ENCODE peak calls at places on chromosomes 7 and 10, in eight cellular contexts. A, M, F, Q, V, B, D and W are unnamed samples.

GRCh38 chr7:106346678-106347217 is 62.0 kb upstream of the NAMPT start:
- DNase-seq in D (no peak), A (no peak), Q (no peak), B (peak), F (peak), V (peak), M (no peak), W (peak)

GRCh38 chr7:30879139-30880089 is 32.2 kb upstream of the AQP1 start:
- DNase-seq in M (peak), Q (no peak), F (no peak), A (no peak), B (no peak), V (no peak), D (no peak), W (no peak)

GRCh38 chr10:97355571-97355975 is 21.0 kb upstream of the FRAT2 start:
- DNase-seq in F (no peak), Q (no peak), D (peak), V (peak), B (peak), A (peak), M (peak), W (no peak)

GRCh38 chr7:27066148-27066547 is 29.7 kb downstream of the HOXA1 start:
- DNase-seq in A (no peak), B (no peak), V (no peak), F (peak), M (no peak), D (no peak), Q (no peak), W (no peak)

GRCh38 chr7:33764752-33765451 is 140.4 kb upstream of the BMPER start:
- DNase-seq in Q (no peak), A (no peak), F (peak), V (no peak), B (peak), D (no peak), M (no peak), W (no peak)

GRCh38 chr10:7409045-7409731 is 1.6 kb downstream of the SFMBT2 start:
- DNase-seq in A (peak), F (no peak), Q (peak), B (peak), D (peak), V (peak), M (peak), W (no peak)

GRCh38 chr10:103367379-103367781 is 396 bp upstream of the TAF5 start:
- DNase-seq in Q (no peak), F (no peak), A (peak), M (no peak), B (peak), V (no peak), D (no peak), W (no peak)

GRCh38 chr7:41637051-41637450 is 65.8 kb downstream of the INHBA start:
- DNase-seq in F (no peak), M (no peak), B (no peak), V (no peak), A (no peak), Q (no peak), D (no peak), W (no peak)

GRCh38 chr7:16524332-16524731 is 2.3 kb upstream of the LRRC72 start:
- DNase-seq in Q (no peak), D (no peak), A (no peak), V (no peak), B (no peak), M (no peak), F (no peak), W (no peak)

GRCh38 chr10:123485577-123485976 is 180.6 kb upstream of the GPR26 start:
- DNase-seq in F (no peak), Q (no peak), D (no peak), A (no peak), M (no peak), B (no peak), V (no peak), W (no peak)

GRCh38 chr10:56359837-56360236 is 1.2 kb downstream of the ZWINT start:
- DNase-seq in M (no peak), A (no peak), V (no peak), B (no peak), F (no peak), D (no peak), Q (no peak), W (no peak)

GRCh38 chr7:30779574-30779973 is 8.4 kb downstream of the MINDY4 start:
- DNase-seq in Q (no peak), V (no peak), M (no peak), D (no peak), F (no peak), A (no peak), B (no peak), W (no peak)

GRCh38 chr7:14195896-14196295 is 206.4 kb upstream of the ETV1 start:
- DNase-seq in B (no peak), A (no peak), M (no peak), V (no peak), F (no peak), D (no peak), Q (no peak), W (no peak)

GRCh38 chr7:46210467-46210866 is 289.4 kb upstream of the IGFBP3 start:
- DNase-seq in M (no peak), V (no peak), Q (no peak), B (no peak), A (no peak), F (peak), D (no peak), W (no peak)

GRCh38 chr10:131964298-131964697 is 17.4 kb downstream of the BNIP3 start:
- DNase-seq in B (no peak), F (no peak), Q (no peak), M (no peak), V (no peak), D (no peak), A (no peak), W (no peak)

GRCh38 chr7:81367335-81367801 is 402.5 kb downstream of the HGF start:
- DNase-seq in B (peak), A (no peak), V (no peak), F (peak), M (no peak), Q (no peak), D (no peak), W (no peak)

GRCh38 chr7:7851991-7852390 is 116.6 kb upstream of the GLCCI1 start:
- DNase-seq in M (no peak), B (peak), A (no peak), F (no peak), V (no peak), Q (no peak), D (no peak), W (no peak)

GRCh38 chr10:30849636-30850035 is 182.0 kb downstream of the ZNF438 start:
- DNase-seq in F (no peak), Q (no peak), A (no peak), D (no peak), M (no peak), V (no peak), B (no peak), W (no peak)

GRCh38 chr10:119396008-119396708 is 146.4 kb downstream of the RGS10 start:
- DNase-seq in B (no peak), F (no peak), A (no peak), Q (no peak), M (no peak), V (peak), D (no peak), W (no peak)

GRCh38 chr7:34845666-34846361 is 187.8 kb downstream of the NPSR1 start:
- DNase-seq in D (no peak), M (peak), V (no peak), F (no peak), A (no peak), Q (no peak), B (no peak), W (peak)

GRCh38 chr10:79378647-79379511 is 31.6 kb downstream of the PPIF start:
- DNase-seq in F (no peak), M (no peak), V (no peak), B (no peak), D (peak), A (peak), Q (no peak), W (no peak)

GRCh38 chr10:89563861-89564478 is 28.6 kb upstream of the SLC16A12 start:
- DNase-seq in B (peak), V (peak), F (peak), A (peak), Q (no peak), M (peak), D (no peak), W (peak)

GRCh38 chr10:61476529-61476928 is 23.3 kb upstream of the TMEM26 start:
- DNase-seq in Q (no peak), D (no peak), V (no peak), M (no peak), F (no peak), A (no peak), B (no peak), W (no peak)

GRCh38 chr10:61480226-61480625 is 27.0 kb upstream of the TMEM26 start:
- DNase-seq in F (no peak), D (no peak), B (no peak), A (no peak), M (no peak), Q (no peak), V (no peak), W (no peak)

GRCh38 chr10:61481597-61481996 is 28.4 kb upstream of the TMEM26 start:
- DNase-seq in D (no peak), Q (no peak), F (no peak), V (no peak), A (no peak), B (no peak), M (peak), W (no peak)

GRCh38 chr10:61477469-61477868 is 24.3 kb upstream of the TMEM26 start:
- DNase-seq in Q (no peak), M (no peak), B (no peak), V (no peak), D (no peak), A (no peak), F (no peak), W (no peak)

GRCh38 chr10:61478621-61479312 is 25.6 kb upstream of the TMEM26 start:
- DNase-seq in V (no peak), A (no peak), M (peak), D (no peak), Q (no peak), F (no peak), B (no peak), W (no peak)
- TF ChIP-seq CTCF in V (no peak), A (no peak), M (peak), D (no peak), Q (no peak), F (peak), B (no peak), W (no peak)

DNA sequence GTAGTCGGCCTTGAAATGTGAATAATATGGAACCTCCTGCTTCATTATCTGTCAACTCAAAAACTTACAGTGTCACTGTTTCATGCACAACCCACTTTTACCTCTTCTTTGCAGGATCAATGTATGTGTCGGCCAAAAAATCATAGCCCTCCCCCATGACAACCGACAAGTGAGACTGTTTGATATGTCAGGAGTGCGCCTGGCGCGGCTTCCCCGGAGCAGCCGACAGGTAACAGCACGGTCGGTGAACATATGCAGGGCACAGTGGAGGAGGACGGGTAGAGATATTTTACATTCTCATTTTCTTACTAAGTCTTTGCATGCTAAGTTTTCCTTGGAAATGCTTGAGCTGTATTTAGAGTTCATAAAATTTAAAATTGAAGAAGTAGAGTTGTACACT is 68.6 kb downstream of the WDR37 start:
- DNase-seq in V (no peak), B (no peak), F (no peak), Q (peak), D (no peak), A (peak), M (no peak), W (no peak)
- TF ChIP-seq CTCF in V (no peak), B (no peak), F (no peak), Q (no peak), D (no peak), A (no peak), M (no peak), W (no peak)

GRCh38 chr10:130371686-130372085 is 235.5 kb downstream of the GLRX3 start:
- DNase-seq in F (no peak), A (no peak), V (no peak), M (no peak), B (no peak), D (no peak), Q (peak), W (no peak)

GRCh38 chr10:130372222-130372621 is 236.0 kb downstream of the GLRX3 start:
- DNase-seq in V (no peak), D (no peak), B (no peak), F (no peak), Q (peak), M (no peak), A (no peak), W (no peak)

GRCh38 chr10:130369645-130370381 is 233.6 kb downstream of the GLRX3 start:
- DNase-seq in D (no peak), A (no peak), V (no peak), M (no peak), B (no peak), F (no peak), Q (peak), W (no peak)

GRCh38 chr10:130371156-130371555 is 235.0 kb downstream of the GLRX3 start:
- DNase-seq in A (no peak), V (no peak), M (no peak), F (no peak), Q (peak), B (no peak), D (no peak), W (no peak)

GRCh38 chr10:130368761-130369560 is 232.8 kb downstream of the GLRX3 start:
- DNase-seq in M (no peak), B (no peak), V (no peak), Q (peak), F (no peak), A (no peak), D (no peak), W (no peak)
- TF ChIP-seq CTCF in M (no peak), B (no peak), V (no peak), Q (no peak), F (no peak), A (no peak), D (no peak), W (no peak)

GRCh38 chr10:90658791-90659190 is 199.0 kb downstream of the HTR7 start:
- DNase-seq in V (no peak), Q (no peak), M (peak), B (no peak), F (no peak), A (no peak), D (no peak), W (no peak)
- TF ChIP-seq CTCF in V (no peak), Q (no peak), M (peak), B (peak), F (no peak), A (no peak), D (no peak), W (no peak)

GRCh38 chr10:114647545-114648138 is 10.4 kb downstream of the ABLIM1 start:
- DNase-seq in F (peak), M (no peak), V (no peak), Q (no peak), D (no peak), A (no peak), B (peak), W (no peak)

GRCh38 chr10:114650266-114650665 is 7.8 kb downstream of the ABLIM1 start:
- DNase-seq in M (no peak), V (no peak), F (no peak), D (no peak), A (no peak), B (no peak), Q (no peak), W (no peak)

GRCh38 chr10:114646426-114646825 is 11.6 kb downstream of the ABLIM1 start:
- DNase-seq in D (no peak), F (no peak), Q (no peak), M (no peak), A (no peak), V (no peak), B (no peak), W (no peak)

GRCh38 chr10:114649217-114649906 is 8.7 kb downstream of the ABLIM1 start:
- DNase-seq in V (no peak), Q (no peak), D (no peak), B (no peak), A (peak), M (no peak), F (no peak), W (no peak)

GRCh38 chr10:114648368-114648767 is 9.7 kb downstream of the ABLIM1 start:
- DNase-seq in D (no peak), F (peak), B (peak), Q (no peak), M (no peak), V (no peak), A (peak), W (no peak)
- TF ChIP-seq CTCF in D (no peak), F (no peak), B (no peak), Q (no peak), M (no peak), V (no peak), A (no peak), W (no peak)

GRCh38 chr10:126851414-126851813 is 53.8 kb upstream of the DOCK1 start:
- DNase-seq in M (no peak), Q (no peak), D (no peak), V (no peak), A (no peak), F (no peak), B (no peak), W (no peak)
- TF ChIP-seq CTCF in M (no peak), Q (no peak), D (no peak), V (no peak), A (no peak), F (no peak), B (no peak), W (no peak)

GRCh38 chr10:117175215-117175900 is 21.9 kb upstream of the KCNK18 start:
- DNase-seq in V (peak), B (no peak), Q (peak), D (peak), F (no peak), A (peak), M (peak), W (no peak)

GRCh38 chr10:117170244-117170643 is 27.0 kb upstream of the KCNK18 start:
- DNase-seq in Q (no peak), D (no peak), B (no peak), A (no peak), M (no peak), V (no peak), F (no peak), W (no peak)

GRCh38 chr10:117174439-117175214 is 22.7 kb upstream of the KCNK18 start:
- DNase-seq in M (peak), D (peak), A (peak), B (peak), V (peak), F (peak), Q (peak), W (peak)

GRCh38 chr10:117178190-117178589 is 19.1 kb upstream of the KCNK18 start:
- DNase-seq in M (no peak), V (no peak), Q (no peak), D (no peak), B (no peak), F (no peak), A (no peak), W (no peak)

GRCh38 chr10:117175901-117176534 is 21.3 kb upstream of the KCNK18 start:
- DNase-seq in D (peak), A (peak), Q (peak), V (peak), M (peak), B (peak), F (peak), W (peak)
- TF ChIP-seq CTCF in D (peak), A (peak), Q (peak), V (peak), M (peak), B (peak), F (peak), W (peak)

DNA sequence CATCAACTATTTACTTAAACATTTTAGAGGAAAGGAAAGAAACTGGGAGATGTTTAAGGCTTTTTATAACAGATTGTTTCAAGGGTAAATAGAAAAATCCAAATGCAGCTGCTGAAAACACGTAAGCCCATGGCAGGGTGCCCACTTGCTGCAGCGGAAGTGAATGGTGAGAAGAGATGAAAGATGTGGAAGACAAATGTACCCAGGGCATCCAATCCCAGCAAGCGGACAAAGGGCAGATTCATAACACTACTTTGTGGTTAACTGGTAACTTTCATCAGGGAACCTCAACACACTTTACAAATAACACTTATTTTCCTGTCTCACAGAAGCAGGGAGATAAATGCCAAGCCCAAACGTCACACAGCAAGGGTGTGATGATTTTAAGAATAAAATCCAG is 358.4 kb downstream of the KCNMA1 start:
- DNase-seq in B (peak), V (no peak), M (no peak), D (no peak), F (no peak), A (no peak), Q (peak), W (no peak)
- TF ChIP-seq CTCF in B (no peak), V (no peak), M (no peak), D (no peak), F (no peak), A (no peak), Q (no peak), W (no peak)